ENCODE peak calls at places on chromosomes 2 and 18, in four cellular contexts. E, Q, H and C are unnamed samples.
A peak's percentile ranks its signal among the peaks of the same experiment; 100 is the strongest.

GRCh38 chr2:80102026-80102425 is 202.5 kb downstream of the LRRTM1 start:
- DNase-seq in H (no peak), E (no peak), Q (peak; percentile 2), C (no peak)

GRCh38 chr2:113876503-113877387 is 13.1 kb upstream of the ACTR3 start:
- DNase-seq in H (peak; percentile 61), Q (no peak), E (peak; percentile 27), C (no peak)

GRCh38 chr2:235366390-235366789 is 127.5 kb upstream of the AGAP1 start:
- DNase-seq in H (no peak), Q (no peak), E (no peak), C (no peak)

GRCh38 chr2:113183703-113184102 is 9.9 kb downstream of the PSD4 start:
- DNase-seq in Q (no peak), H (no peak), E (no peak), C (no peak)

GRCh38 chr2:25817006-25817405 is 61.3 kb downstream of the ASXL2 start:
- DNase-seq in Q (no peak), E (no peak), H (no peak), C (no peak)

GRCh38 chr2:45683292-45683691 is 31.8 kb downstream of the PRKCE start:
- DNase-seq in Q (no peak), H (no peak), E (no peak), C (no peak)

GRCh38 chr2:44748-45341 is 1.5 kb downstream of the FAM110C start:
- DNase-seq in E (no peak), H (peak; percentile 33), Q (no peak), C (no peak)

GRCh38 chr2:232137748-232138147 is 176.2 kb downstream of the DIS3L2 start:
- DNase-seq in H (no peak), E (no peak), Q (no peak), C (no peak)

GRCh38 chr2:64114063-64114911 is 29.9 kb downstream of the PELI1 start:
- DNase-seq in Q (no peak), H (peak; percentile 24), E (no peak), C (no peak)

GRCh38 chr18:629303-630150 is 27.9 kb upstream of the TYMS start:
- DNase-seq in Q (no peak), E (no peak), H (peak; percentile 50), C (no peak)

GRCh38 chr2:20451346-20451745 is 4.5 kb downstream of the RHOB start:
- DNase-seq in Q (no peak), E (no peak), H (no peak), C (no peak)

GRCh38 chr2:12675801-12676200 is 40.9 kb upstream of the TRIB2 start:
- DNase-seq in Q (no peak), E (no peak), H (no peak), C (no peak)

GRCh38 chr18:51330148-51330547 is 132.7 kb upstream of the MEX3C start:
- DNase-seq in Q (no peak), E (no peak), H (no peak), C (no peak)

GRCh38 chr2:239433777-239434396 is 33.1 kb upstream of the HDAC4 start:
- DNase-seq in Q (no peak), E (no peak), H (no peak), C (no peak)

GRCh38 chr2:123363826-123364225 is 661.3 kb upstream of the CNTNAP5 start:
- DNase-seq in Q (no peak), H (no peak), E (no peak), C (no peak)

GRCh38 chr2:53511549-53511948 is 256.1 kb upstream of the CHAC2 start:
- DNase-seq in Q (no peak), E (no peak), H (no peak), C (no peak)

GRCh38 chr18:26386421-26386820 is 160.2 kb downstream of the TAF4B start:
- DNase-seq in H (no peak), Q (no peak), E (no peak), C (no peak)

GRCh38 chr2:85428343-85428881 is 9.9 kb downstream of the SH2D6 start:
- DNase-seq in Q (no peak), H (no peak), E (no peak), C (no peak)

GRCh38 chr18:24811963-24812681 is 351.7 kb downstream of the HRH4 start:
- DNase-seq in H (no peak), E (no peak), Q (no peak), C (no peak)

GRCh38 chr2:63465633-63466032 is 122.6 kb downstream of the WDPCP start:
- DNase-seq in H (no peak), E (no peak), Q (no peak), C (no peak)

GRCh38 chr2:175366814-175367213 is 185.3 kb upstream of the ATP5MC3 start:
- DNase-seq in H (peak; percentile 75), Q (no peak), E (no peak), C (no peak)

GRCh38 chr2:218853766-218854165 is 5.8 kb upstream of the WNT6 start:
- DNase-seq in E (no peak), Q (no peak), H (no peak), C (no peak)

GRCh38 chr18:46481847-46482245 is 175.2 kb downstream of the LOXHD1 start:
- DNase-seq in H (no peak), Q (no peak), E (no peak), C (no peak)

GRCh38 chr2:172098650-172099471 is 3.8 kb downstream of the DLX2 start:
- DNase-seq in Q (no peak), E (no peak), H (peak; percentile 62), C (peak; percentile 31)

GRCh38 chr18:3463052-3463451 is 13.1 kb downstream of the TGIF1 start:
- DNase-seq in Q (no peak), H (no peak), E (no peak), C (no peak)

GRCh38 chr2:212032536-212033219 is 505.9 kb downstream of the ERBB4 start:
- DNase-seq in E (no peak), Q (no peak), H (no peak), C (no peak)

GRCh38 chr2:70942900-70943871 is 7.5 kb downstream of the ATP6V1B1 start:
- DNase-seq in H (no peak), Q (no peak), E (no peak), C (no peak)

GRCh38 chr2:175853110-175853509 is 149.0 kb downstream of the LNPK start:
- DNase-seq in Q (no peak), H (peak; percentile 77), E (no peak), C (no peak)

GRCh38 chr18:35355140-35355618 is 11.0 kb upstream of the ZNF24 start:
- DNase-seq in E (peak; percentile 13), Q (peak; percentile 59), H (peak; percentile 90), C (peak; percentile 49)